ENCODE peak calls at places on chromosomes 13 and 19, in nine cellular contexts. H is uterus, T is upper lobe of right lung, X is sigmoid colon, Q is esophagus squamous epithelium, Y is tibial nerve, U is DND-41, E is IMR-90, P is PC-3. S is an unnamed sample.

GRCh38 chr13:50291611-50292010 is 276.4 kb downstream of the KCNRG start:
- DNase-seq in Y (no peak), P (no peak), Q (no peak), U (no peak), H (no peak), X (no peak), T (no peak), E (no peak), S (no peak)

GRCh38 chr19:28435551-28436261 is 777.2 kb downstream of the UQCRFS1 start:
- DNase-seq in X (no peak), Y (no peak), T (no peak), U (peak; percentile 38), Q (no peak), E (no peak), P (no peak), H (no peak), S (no peak)

GRCh38 chr13:36297600-36298338 is at the start of gene CCDC169:
- DNase-seq in Y (peak; percentile 41), E (peak; percentile 51), T (peak; percentile 90), P (peak; percentile 44), Q (peak; percentile 5), H (peak; percentile 61), U (no peak), X (peak; percentile 93), S (peak; percentile 90)

GRCh38 chr13:113787694-113788093 is 28.7 kb downstream of the TMEM255B start:
- DNase-seq in P (no peak), H (no peak), E (no peak), U (no peak), Y (no peak), T (peak; percentile 35), X (no peak), Q (no peak), S (no peak)

GRCh38 chr19:3248728-3249315 is 24.4 kb downstream of the CELF5 start:
- DNase-seq in X (no peak), T (no peak), U (no peak), E (no peak), P (no peak), H (no peak), Q (no peak), Y (no peak), S (no peak)

GRCh38 chr13:109729031-109729870 is 57.1 kb downstream of the IRS2 start:
- DNase-seq in T (no peak), Y (no peak), Q (no peak), U (no peak), E (no peak), X (no peak), P (no peak), H (no peak), S (no peak)

GRCh38 chr13:48542581-48543341 is 9.9 kb upstream of the RCBTB2 start:
- DNase-seq in Q (no peak), P (no peak), X (peak; percentile 81), H (peak; percentile 47), T (peak; percentile 78), E (peak; percentile 16), U (peak; percentile 61), Y (no peak), S (peak; percentile 29)

GRCh38 chr19:45323671-45324081 is 1.0 kb upstream of the CKM start:
- DNase-seq in H (no peak), U (no peak), T (no peak), E (no peak), P (no peak), X (peak; percentile 83), Y (no peak), Q (no peak), S (peak; percentile 53)

DNA sequence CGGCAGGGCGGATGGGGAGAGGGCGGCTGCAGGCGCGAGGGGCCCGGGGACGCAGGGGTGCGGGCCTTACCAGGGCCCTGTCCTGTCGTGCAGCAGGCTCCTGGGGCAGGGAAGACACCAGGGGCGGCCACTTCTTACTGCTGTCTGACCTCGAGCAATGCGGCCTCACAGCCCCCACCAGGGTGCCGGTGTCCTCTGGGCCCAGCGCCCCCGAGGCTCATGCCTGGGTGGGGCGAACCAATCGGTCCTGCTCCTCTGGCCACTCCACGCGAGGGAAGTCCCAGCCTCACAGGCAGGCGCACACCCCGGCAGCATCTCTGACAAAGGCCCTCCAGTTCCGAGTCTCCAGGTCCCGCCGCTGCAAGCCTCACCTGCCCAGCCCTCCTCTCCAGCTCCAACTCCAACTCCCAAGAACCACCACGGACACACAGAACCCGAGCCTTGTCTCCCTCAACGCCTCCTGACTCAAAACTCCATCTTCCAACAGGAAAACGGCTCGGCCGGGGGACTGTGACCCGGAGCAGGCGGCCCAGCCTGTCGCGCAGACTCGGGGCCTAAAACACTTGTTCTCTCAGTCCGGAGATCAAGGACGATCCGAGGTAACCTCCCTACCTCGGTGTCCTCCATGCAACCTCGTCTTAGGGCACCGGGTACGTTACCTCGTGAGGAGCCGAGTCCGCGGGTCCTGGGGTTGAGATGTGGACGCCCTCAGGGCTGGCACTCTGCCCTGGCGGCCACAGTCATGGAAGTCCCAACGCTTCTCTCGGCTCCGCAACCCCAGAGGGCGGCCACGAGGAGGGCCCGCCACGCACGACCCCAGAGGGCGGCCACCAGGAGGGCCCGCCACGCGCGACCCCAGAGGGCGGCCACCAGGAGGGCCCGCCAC is 6.5 kb downstream of the FGF22 start:
- DNase-seq in P (no peak), Y (no peak), U (no peak), X (no peak), Q (no peak), H (no peak), T (no peak), E (no peak), S (no peak)
- H3K36me3 ChIP-seq in P (no peaks in the 10 kb centered on the region), Y (peaks cover 33% of the 10 kb centered on the region), U (peaks cover 54% of the 10 kb centered on the region), X (peaks cover 41% of the 10 kb centered on the region), Q (peaks cover 72% of the 10 kb centered on the region), H (no peaks in the 10 kb centered on the region), T (peaks cover 53% of the 10 kb centered on the region), E (peaks cover 42% of the 10 kb centered on the region), S (peaks cover 37% of the 10 kb centered on the region)

DNA sequence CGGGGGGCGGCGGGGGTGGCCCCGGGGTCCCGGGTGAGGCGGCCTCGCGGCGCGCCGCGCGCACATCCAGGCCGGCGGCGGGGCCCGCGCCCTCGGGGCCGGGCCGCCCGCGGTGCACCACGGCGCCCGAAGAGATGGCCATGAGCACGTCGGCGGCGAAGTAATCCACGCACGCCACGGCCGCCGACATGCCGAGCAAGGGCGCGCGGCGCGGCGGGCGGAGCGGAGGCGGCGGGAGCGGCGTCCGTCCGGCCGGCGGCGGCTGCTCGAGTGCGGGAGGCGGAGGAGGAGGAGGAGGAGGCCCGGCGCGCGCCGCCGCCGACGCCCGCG is at the start of gene KLF16:
- DNase-seq in P (no peak), U (no peak), X (no peak), T (no peak), Y (no peak), Q (no peak), H (no peak), E (no peak), S (no peak)
- H3K4me1 ChIP-seq in P (peaks cover 10% of the 10 kb centered on the region), U (peaks cover 37% of the 10 kb centered on the region), X (peaks cover 53% of the 10 kb centered on the region), T (peaks cover 41% of the 10 kb centered on the region), Y (peaks cover 56% of the 10 kb centered on the region), Q (peaks cover 42% of the 10 kb centered on the region), H (no peaks in the 10 kb centered on the region), E (peaks cover 23% of the 10 kb centered on the region), S (no peaks in the 10 kb centered on the region)

GRCh38 chr19:1327125-1327524 is 41.5 kb downstream of the EFNA2 start:
- DNase-seq in E (no peak), Q (no peak), P (no peak), T (no peak), H (no peak), U (no peak), X (no peak), Y (no peak), S (no peak)

GRCh38 chr19:1324792-1325567 is 39.3 kb downstream of the EFNA2 start:
- DNase-seq in E (peak; percentile 61), X (peak; percentile 81), U (no peak), Y (peak; percentile 39), H (peak; percentile 40), Q (no peak), T (no peak), P (peak; percentile 63), S (no peak)

GRCh38 chr19:1322198-1322981 is 36.7 kb downstream of the EFNA2 start:
- DNase-seq in P (no peak), Q (no peak), H (no peak), U (no peak), X (no peak), E (no peak), Y (no peak), T (no peak), S (no peak)

GRCh38 chr19:1324249-1324791 is 38.6 kb downstream of the EFNA2 start:
- DNase-seq in H (no peak), E (no peak), U (no peak), Y (no peak), Q (no peak), X (no peak), P (no peak), T (no peak), S (no peak)

DNA sequence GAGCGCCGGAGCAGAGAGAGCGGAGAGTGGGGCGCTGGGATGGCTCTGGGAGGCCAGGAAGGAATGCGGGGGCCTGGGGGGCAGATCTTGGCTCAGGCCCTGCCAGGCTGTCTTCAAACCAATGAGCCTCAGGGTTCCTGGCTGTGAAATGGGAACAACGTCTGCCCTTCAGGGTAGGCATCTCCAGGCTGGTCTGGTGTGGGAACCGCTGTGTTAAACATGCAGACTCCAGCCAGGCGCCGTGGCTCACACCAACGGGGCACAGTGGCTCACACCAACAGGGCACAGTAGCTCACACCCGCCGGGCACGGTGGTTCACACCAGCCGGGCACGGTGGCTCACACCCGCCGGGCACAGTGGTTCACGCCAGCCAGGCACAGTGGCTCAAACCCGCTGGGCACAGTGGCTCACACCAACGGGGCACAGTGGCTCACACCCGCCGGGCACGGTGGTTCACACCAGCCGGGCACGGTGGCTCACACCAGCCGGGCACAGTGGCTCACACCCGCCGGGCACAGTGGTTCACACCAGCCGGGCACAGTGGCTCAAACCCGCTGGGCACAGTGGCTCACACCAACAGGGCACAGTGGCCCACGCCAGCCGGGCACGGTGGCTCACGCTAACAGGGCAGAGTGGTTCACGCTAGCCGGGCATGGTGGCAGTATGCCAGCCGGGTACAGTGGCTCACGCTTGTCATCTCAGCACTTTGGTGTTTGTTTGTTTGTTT is 40.1 kb downstream of the EFNA2 start:
- DNase-seq in U (no peak), Q (no peak), P (no peak), H (no peak), Y (no peak), T (no peak), X (no peak), E (no peak), S (no peak)
- H3K27ac ChIP-seq in U (no peak overlapping the region), Q (peak overlapping the region; percentile 10), P (no peak overlapping the region), H (no peak overlapping the region), Y (peak overlapping the region; percentile 45), T (no peak overlapping the region), X (no peak overlapping the region), E (no peak overlapping the region), S (no peak overlapping the region)

GRCh38 chr19:16518061-16518460 is 21.9 kb downstream of the C19orf44 start:
- DNase-seq in Q (no peak), T (no peak), E (no peak), U (no peak), H (no peak), P (no peak), Y (no peak), X (no peak), S (no peak)

GRCh38 chr19:16520074-16520973 is 21.9 kb downstream of the CHERP start:
- DNase-seq in P (no peak), U (no peak), X (no peak), E (no peak), Y (no peak), T (no peak), H (no peak), Q (no peak), S (no peak)

GRCh38 chr19:16520986-16521624 is 21.1 kb downstream of the CHERP start:
- DNase-seq in E (no peak), P (no peak), U (no peak), Y (no peak), X (no peak), T (no peak), Q (no peak), H (no peak), S (no peak)

GRCh38 chr19:16518483-16519229 is 22.5 kb downstream of the C19orf44 start:
- DNase-seq in E (no peak), P (no peak), Q (no peak), X (no peak), T (no peak), Y (no peak), U (no peak), H (no peak), S (no peak)

GRCh38 chr19:16519230-16519687 is 23.0 kb downstream of the CHERP start:
- DNase-seq in T (no peak), P (no peak), X (no peak), Q (no peak), E (no peak), Y (no peak), H (no peak), U (no peak), S (no peak)
- H3K36me3 ChIP-seq in T (peaks cover 85% of the 10 kb centered on the region), P (peaks cover 56% of the 10 kb centered on the region), X (peaks cover 80% of the 10 kb centered on the region), Q (peaks cover 100% of the 10 kb centered on the region), E (peaks cover 73% of the 10 kb centered on the region), Y (peaks cover 43% of the 10 kb centered on the region), H (no peaks in the 10 kb centered on the region), U (peaks cover 76% of the 10 kb centered on the region), S (peaks cover 76% of the 10 kb centered on the region)